ENCODE peak calls at places on chromosomes 11 and 22, in four cellular contexts. One of them, this sample, is unnamed.

GRCh38 chr22:38419121-38419863 is 35.7 kb downstream of the KCNJ4 start:
- DNase-seq in H1: no peak
- DNase-seq in SK-N-SH: no peak
- DNase-seq in A549: no peak
- DNase-seq in this sample: no peak

GRCh38 chr11:57335343-57336110 is at the start of gene SSRP1:
- DNase-seq in SK-N-SH: peak; percentile 95
- DNase-seq in A549: peak; percentile 92
- DNase-seq in H1: peak; percentile 82
- DNase-seq in this sample: no peak

GRCh38 chr22:46087816-46088277 is 62.5 kb upstream of the PPARA start:
- DNase-seq in A549: no peak
- DNase-seq in H1: no peak
- DNase-seq in SK-N-SH: peak; percentile 94
- DNase-seq in this sample: peak; percentile 98

GRCh38 chr11:57459112-57460016 is 964 bp upstream of the RTN4RL2 start:
- DNase-seq in A549: no peak
- DNase-seq in SK-N-SH: peak; percentile 45
- DNase-seq in H1: peak; percentile 75
- DNase-seq in this sample: no peak

GRCh38 chr22:45903355-45904149 is 73.4 kb downstream of the WNT7B start:
- DNase-seq in A549: no peak
- DNase-seq in H1: no peak
- DNase-seq in SK-N-SH: no peak
- DNase-seq in this sample: no peak

GRCh38 chr11:94130589-94131362 is 2.1 kb downstream of the PANX1 start:
- DNase-seq in SK-N-SH: no peak
- DNase-seq in H1: no peak
- DNase-seq in A549: no peak
- DNase-seq in this sample: peak; percentile 85

GRCh38 chr11:6941970-6942369 is 15.7 kb downstream of the ZNF215 start:
- DNase-seq in SK-N-SH: no peak
- DNase-seq in A549: no peak
- DNase-seq in H1: no peak
- DNase-seq in this sample: no peak

GRCh38 chr11:7436657-7437056 is 48.6 kb upstream of the OLFML1 start:
- DNase-seq in A549: no peak
- DNase-seq in H1: no peak
- DNase-seq in SK-N-SH: no peak
- DNase-seq in this sample: no peak

GRCh38 chr11:15157738-15158137 is 43.0 kb downstream of the INSC start:
- DNase-seq in SK-N-SH: no peak
- DNase-seq in H1: no peak
- DNase-seq in A549: no peak
- DNase-seq in this sample: no peak

GRCh38 chr22:19757985-19758895 is 2.3 kb upstream of the TBX1 start:
- DNase-seq in SK-N-SH: peak; percentile 63
- DNase-seq in A549: no peak
- DNase-seq in H1: peak; percentile 72
- DNase-seq in this sample: no peak

GRCh38 chr11:117473692-117474091 is 146.0 kb downstream of the CEP164 start:
- DNase-seq in H1: no peak
- DNase-seq in A549: no peak
- DNase-seq in SK-N-SH: no peak
- DNase-seq in this sample: no peak

GRCh38 chr11:107549253-107549953 is 16.1 kb downstream of the ALKBH8 start:
- DNase-seq in H1: no peak
- DNase-seq in SK-N-SH: peak; percentile 24
- DNase-seq in A549: no peak
- DNase-seq in this sample: no peak

GRCh38 chr11:22454461-22454860 is 116.3 kb downstream of the SLC17A6 start:
- DNase-seq in A549: no peak
- DNase-seq in H1: no peak
- DNase-seq in SK-N-SH: no peak
- DNase-seq in this sample: no peak

GRCh38 chr22:49616356-49617231 is 211.1 kb downstream of the BRD1 start:
- DNase-seq in SK-N-SH: no peak
- DNase-seq in A549: no peak
- DNase-seq in H1: no peak
- DNase-seq in this sample: no peak

GRCh38 chr11:115939104-115939503 is 434.9 kb upstream of the CADM1 start:
- DNase-seq in H1: no peak
- DNase-seq in SK-N-SH: no peak
- DNase-seq in A549: no peak
- DNase-seq in this sample: no peak

GRCh38 chr11:70522613-70523311 is 124.4 kb downstream of the CTTN start:
- DNase-seq in SK-N-SH: peak; percentile 37
- DNase-seq in H1: peak; percentile 52
- DNase-seq in A549: no peak
- DNase-seq in this sample: no peak

GRCh38 chr11:76592025-76592914 is 78.3 kb downstream of the LRRC32 start:
- DNase-seq in SK-N-SH: no peak
- DNase-seq in H1: no peak
- DNase-seq in A549: no peak
- DNase-seq in this sample: peak; percentile 87

GRCh38 chr11:19985106-19985505 is 175.2 kb downstream of the DBX1 start:
- DNase-seq in SK-N-SH: no peak
- DNase-seq in A549: no peak
- DNase-seq in H1: no peak
- DNase-seq in this sample: no peak

GRCh38 chr11:41201156-41201555 is 258.3 kb downstream of the LRRC4C start:
- DNase-seq in A549: no peak
- DNase-seq in SK-N-SH: peak; percentile 16
- DNase-seq in H1: peak; percentile 78
- DNase-seq in this sample: no peak

GRCh38 chr11:64510759-64511158 is 80.3 kb upstream of the SLC22A12 start:
- DNase-seq in H1: no peak
- DNase-seq in SK-N-SH: no peak
- DNase-seq in A549: no peak
- DNase-seq in this sample: no peak

GRCh38 chr11:70785372-70785771 is 387.0 kb downstream of the CTTN start:
- DNase-seq in A549: no peak
- DNase-seq in SK-N-SH: no peak
- DNase-seq in H1: no peak
- DNase-seq in this sample: no peak

GRCh38 chr11:6523253-6523652 is 26.2 kb downstream of the DNHD1 start:
- DNase-seq in H1: no peak
- DNase-seq in SK-N-SH: no peak
- DNase-seq in A549: no peak
- DNase-seq in this sample: no peak

GRCh38 chr22:26416670-26417270 is 12.3 kb upstream of the ASPHD2 start:
- DNase-seq in A549: no peak
- DNase-seq in SK-N-SH: no peak
- DNase-seq in H1: peak; percentile 54
- DNase-seq in this sample: no peak

GRCh38 chr11:2445107-2445947 is 519 bp downstream of the KCNQ1 start:
- DNase-seq in SK-N-SH: no peak
- DNase-seq in A549: no peak
- DNase-seq in H1: no peak
- DNase-seq in this sample: no peak

GRCh38 chr22:46764779-46765485 is 2.5 kb downstream of the TBC1D22A start:
- DNase-seq in H1: no peak
- DNase-seq in A549: no peak
- DNase-seq in SK-N-SH: no peak
- DNase-seq in this sample: no peak

GRCh38 chr11:221998-222789 is 13.9 kb downstream of the SIRT3 start:
- DNase-seq in A549: no peak
- DNase-seq in H1: no peak
- DNase-seq in SK-N-SH: no peak
- DNase-seq in this sample: no peak

GRCh38 chr11:62774407-62774806 is 3.2 kb downstream of the TAF6L start:
- DNase-seq in H1: no peak
- DNase-seq in SK-N-SH: no peak
- DNase-seq in A549: no peak
- DNase-seq in this sample: no peak

GRCh38 chr22:27223317-27224177 is 566.2 kb downstream of the MIAT start:
- DNase-seq in SK-N-SH: no peak
- DNase-seq in H1: no peak
- DNase-seq in A549: no peak
- DNase-seq in this sample: no peak

GRCh38 chr22:44406581-44407403 is 91.2 kb downstream of the RTL6 start:
- DNase-seq in A549: no peak
- DNase-seq in SK-N-SH: no peak
- DNase-seq in H1: no peak
- DNase-seq in this sample: no peak

GRCh38 chr22:43188829-43189545 is 2.1 kb upstream of the TTLL12 start:
- DNase-seq in H1: no peak
- DNase-seq in SK-N-SH: no peak
- DNase-seq in A549: no peak
- DNase-seq in this sample: no peak

GRCh38 chr11:533586-534196 is 1.7 kb downstream of the HRAS start:
- DNase-seq in SK-N-SH: no peak
- DNase-seq in H1: no peak
- DNase-seq in A549: no peak
- DNase-seq in this sample: no peak

GRCh38 chr11:36333468-36333867 is 37.4 kb downstream of the PRR5L start:
- DNase-seq in H1: no peak
- DNase-seq in SK-N-SH: no peak
- DNase-seq in A549: no peak
- DNase-seq in this sample: peak; percentile 24

GRCh38 chr11:60912851-60913550 is 957 bp upstream of the TMEM109 start:
- DNase-seq in A549: no peak
- DNase-seq in H1: no peak
- DNase-seq in SK-N-SH: no peak
- DNase-seq in this sample: no peak
- H3K4me3 ChIP-seq in A549: peak overlapping the region; percentile 76
- H3K4me3 ChIP-seq in H1: no peak overlapping the region
- H3K4me3 ChIP-seq in SK-N-SH: peak overlapping the region; percentile 87
- H3K4me3 ChIP-seq in this sample: peak overlapping the region; percentile 84

DNA sequence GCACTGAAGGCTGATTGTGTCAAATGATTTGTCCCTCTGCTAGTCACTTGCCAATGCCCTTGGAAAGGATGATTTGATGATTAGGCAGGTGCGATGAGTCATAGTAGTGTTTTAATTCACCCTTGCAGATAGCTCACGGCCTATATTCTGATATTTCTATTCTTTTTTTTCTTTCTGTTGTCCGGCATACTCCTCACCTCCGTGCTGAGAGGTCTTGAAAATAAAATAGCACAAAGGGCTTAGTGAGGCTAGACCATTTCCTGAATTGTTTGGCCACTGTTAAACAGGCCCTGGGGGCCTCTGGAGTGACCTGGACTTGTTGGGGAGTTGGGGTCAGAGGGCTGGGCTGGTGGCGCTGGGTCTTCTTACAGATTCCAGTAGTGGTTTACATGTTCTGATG is 99.8 kb downstream of the ZBTB16 start:
- DNase-seq in H1: no peak
- DNase-seq in A549: no peak
- DNase-seq in SK-N-SH: no peak
- DNase-seq in this sample: no peak
- TF ChIP-seq EP300 in H1: no peak
- TF ChIP-seq EP300 in A549: no peak
- TF ChIP-seq EP300 in SK-N-SH: no peak
- TF ChIP-seq EP300 in this sample: no peak

GRCh38 chr11:8809605-8810272 is 101.2 kb upstream of the AKIP1 start:
- DNase-seq in H1: no peak
- DNase-seq in SK-N-SH: peak; percentile 66
- DNase-seq in A549: no peak
- DNase-seq in this sample: no peak
- H3K4me3 ChIP-seq in H1: peak overlapping the region; percentile 69
- H3K4me3 ChIP-seq in SK-N-SH: peak overlapping the region; percentile 53
- H3K4me3 ChIP-seq in A549: no peak overlapping the region
- H3K4me3 ChIP-seq in this sample: peak overlapping the region; percentile 65

DNA sequence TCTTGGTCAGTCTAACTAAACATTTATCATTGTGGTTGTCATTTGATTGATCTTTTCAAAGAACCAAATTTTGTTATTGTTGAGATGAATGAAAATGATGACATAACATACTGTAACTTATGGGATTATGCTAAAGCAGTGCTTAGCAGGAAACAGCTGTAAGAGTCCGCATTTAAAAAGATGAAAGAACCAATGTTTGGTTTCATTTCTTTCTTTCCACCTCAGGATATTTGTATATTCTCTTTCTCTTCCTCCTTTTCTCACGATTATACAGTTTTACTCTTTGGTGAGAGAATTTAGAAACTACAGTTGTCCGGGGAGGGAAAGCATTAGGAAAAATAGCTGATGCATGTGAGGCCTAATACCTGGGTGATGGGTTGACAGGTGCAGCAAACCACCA is 23.1 kb downstream of the PIH1D2 start:
- DNase-seq in A549: no peak
- DNase-seq in H1: no peak
- DNase-seq in SK-N-SH: no peak
- DNase-seq in this sample: no peak
- TF ChIP-seq EP300 in A549: no peak
- TF ChIP-seq EP300 in H1: no peak
- TF ChIP-seq EP300 in SK-N-SH: no peak
- TF ChIP-seq EP300 in this sample: no peak

GRCh38 chr11:78022397-78023396 is at the start of gene KCTD14:
- DNase-seq in A549: no peak
- DNase-seq in H1: peak; percentile 78
- DNase-seq in SK-N-SH: peak; percentile 14
- DNase-seq in this sample: no peak

GRCh38 chr11:78019808-78020207 is 3.3 kb downstream of the KCTD14 start:
- DNase-seq in H1: no peak
- DNase-seq in SK-N-SH: no peak
- DNase-seq in A549: no peak
- DNase-seq in this sample: no peak

GRCh38 chr11:78020248-78020647 is 2.8 kb downstream of the KCTD14 start:
- DNase-seq in A549: no peak
- DNase-seq in SK-N-SH: peak; percentile 14
- DNase-seq in H1: no peak
- DNase-seq in this sample: no peak

GRCh38 chr11:78025378-78025777 is 2.3 kb upstream of the KCTD14 start:
- DNase-seq in H1: no peak
- DNase-seq in A549: no peak
- DNase-seq in SK-N-SH: no peak
- DNase-seq in this sample: no peak

GRCh38 chr11:78023426-78023825 is 350 bp upstream of the KCTD14 start:
- DNase-seq in A549: no peak
- DNase-seq in H1: no peak
- DNase-seq in SK-N-SH: no peak
- DNase-seq in this sample: no peak
- H3K4me3 ChIP-seq in A549: no peak overlapping the region
- H3K4me3 ChIP-seq in H1: peak overlapping the region; percentile 75
- H3K4me3 ChIP-seq in SK-N-SH: no peak overlapping the region
- H3K4me3 ChIP-seq in this sample: peak overlapping the region; percentile 63

DNA sequence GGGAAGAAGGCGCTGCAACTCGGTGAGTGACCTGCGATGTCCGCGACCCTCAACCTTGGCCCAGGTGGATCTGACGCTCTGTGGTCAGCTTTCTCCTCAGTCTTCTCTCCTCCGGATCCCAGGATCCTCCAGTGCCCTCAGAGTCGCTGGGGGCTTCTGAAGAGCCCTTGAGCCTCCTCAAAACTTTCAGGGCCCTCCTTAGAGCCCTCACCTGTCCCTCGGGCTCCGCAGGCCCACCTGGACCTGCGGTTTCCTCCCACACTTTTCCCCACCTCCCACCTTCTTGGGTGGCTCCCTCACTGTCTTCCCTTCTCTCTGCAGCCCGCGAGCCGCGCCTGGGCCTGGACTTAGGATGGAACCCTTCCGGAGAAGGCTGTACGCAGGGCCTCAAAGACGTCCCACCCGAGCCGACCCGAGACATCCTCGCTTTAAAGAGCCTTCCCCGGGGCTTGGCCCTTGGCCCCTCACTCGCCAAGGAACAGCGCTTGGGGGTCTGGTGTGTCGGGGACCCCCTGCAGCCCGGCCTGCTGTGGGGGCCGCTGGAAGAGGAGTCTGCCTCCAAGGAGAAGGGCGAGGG is 335 bp downstream of the ZNF408 start:
- DNase-seq in H1: no peak
- DNase-seq in SK-N-SH: no peak
- DNase-seq in A549: no peak
- DNase-seq in this sample: no peak
- TF ChIP-seq EP300 in H1: no peak
- TF ChIP-seq EP300 in SK-N-SH: no peak
- TF ChIP-seq EP300 in A549: no peak
- TF ChIP-seq EP300 in this sample: no peak